ENCODE peak calls at places on chromosomes 13 and 19, in four cellular contexts. One of them, this sample, is unnamed.

GRCh38 chr13:72839831-72840426 is 58.0 kb downstream of the PIBF1 start:
- DNase-seq in NCI-H2081: peak
- DNase-seq in activated CD4-positive, alpha-beta memory T cell treated with anti-CD3 and anti-CD28 coated beads for 36 hours: peak
- DNase-seq in brain pericyte: no peak
- DNase-seq in this sample: peak

GRCh38 chr19:4052114-4052992 is 14.3 kb downstream of the ZBTB7A start:
- DNase-seq in NCI-H2081: no peak
- DNase-seq in activated CD4-positive, alpha-beta memory T cell treated with anti-CD3 and anti-CD28 coated beads for 36 hours: no peak
- DNase-seq in brain pericyte: no peak
- DNase-seq in this sample: peak

GRCh38 chr19:42422576-42423461 is 4.4 kb downstream of the LIPE start:
- DNase-seq in NCI-H2081: peak
- DNase-seq in activated CD4-positive, alpha-beta memory T cell treated with anti-CD3 and anti-CD28 coated beads for 36 hours: peak
- DNase-seq in brain pericyte: no peak
- DNase-seq in this sample: no peak

GRCh38 chr19:31350693-31351211 is 1.5 kb upstream of the TSHZ3 start:
- DNase-seq in NCI-H2081: no peak
- DNase-seq in activated CD4-positive, alpha-beta memory T cell treated with anti-CD3 and anti-CD28 coated beads for 36 hours: peak
- DNase-seq in brain pericyte: no peak
- DNase-seq in this sample: no peak

GRCh38 chr19:703651-704446 is 4.9 kb upstream of the PALM start:
- DNase-seq in NCI-H2081: no peak
- DNase-seq in activated CD4-positive, alpha-beta memory T cell treated with anti-CD3 and anti-CD28 coated beads for 36 hours: peak
- DNase-seq in brain pericyte: no peak
- DNase-seq in this sample: peak

GRCh38 chr19:13010038-13010991 is 15.0 kb downstream of the NFIX start:
- DNase-seq in NCI-H2081: no peak
- DNase-seq in activated CD4-positive, alpha-beta memory T cell treated with anti-CD3 and anti-CD28 coated beads for 36 hours: no peak
- DNase-seq in brain pericyte: no peak
- DNase-seq in this sample: no peak

GRCh38 chr13:50910483-50910805 is 853 bp downstream of the RNASEH2B start:
- DNase-seq in NCI-H2081: no peak
- DNase-seq in activated CD4-positive, alpha-beta memory T cell treated with anti-CD3 and anti-CD28 coated beads for 36 hours: no peak
- DNase-seq in brain pericyte: no peak
- DNase-seq in this sample: peak

GRCh38 chr19:57776764-57777296 is 7.4 kb downstream of the ZNF586 start:
- DNase-seq in NCI-H2081: no peak
- DNase-seq in activated CD4-positive, alpha-beta memory T cell treated with anti-CD3 and anti-CD28 coated beads for 36 hours: no peak
- DNase-seq in brain pericyte: no peak
- DNase-seq in this sample: no peak

GRCh38 chr13:91133941-91134772 is 213.3 kb upstream of the MIR17HG start:
- DNase-seq in NCI-H2081: peak
- DNase-seq in activated CD4-positive, alpha-beta memory T cell treated with anti-CD3 and anti-CD28 coated beads for 36 hours: peak
- DNase-seq in brain pericyte: no peak
- DNase-seq in this sample: peak

GRCh38 chr19:52691215-52691610 is 43.6 kb downstream of the ZNF611 start:
- DNase-seq in NCI-H2081: no peak
- DNase-seq in activated CD4-positive, alpha-beta memory T cell treated with anti-CD3 and anti-CD28 coated beads for 36 hours: no peak
- DNase-seq in brain pericyte: no peak
- DNase-seq in this sample: no peak

GRCh38 chr13:19864018-19864338 is 529 bp upstream of the ZMYM5 start:
- DNase-seq in NCI-H2081: peak
- DNase-seq in activated CD4-positive, alpha-beta memory T cell treated with anti-CD3 and anti-CD28 coated beads for 36 hours: peak
- DNase-seq in brain pericyte: peak
- DNase-seq in this sample: no peak

GRCh38 chr19:36488816-36489138 is 584 bp downstream of the ZNF566 start:
- DNase-seq in NCI-H2081: peak
- DNase-seq in activated CD4-positive, alpha-beta memory T cell treated with anti-CD3 and anti-CD28 coated beads for 36 hours: peak
- DNase-seq in brain pericyte: no peak
- DNase-seq in this sample: no peak

GRCh38 chr13:44842158-44842557 is 147.1 kb downstream of the NUFIP1 start:
- DNase-seq in NCI-H2081: no peak
- DNase-seq in activated CD4-positive, alpha-beta memory T cell treated with anti-CD3 and anti-CD28 coated beads for 36 hours: no peak
- DNase-seq in brain pericyte: no peak
- DNase-seq in this sample: no peak

GRCh38 chr13:24894277-24894971 is 130.5 kb downstream of the RNF17 start:
- DNase-seq in NCI-H2081: no peak
- DNase-seq in activated CD4-positive, alpha-beta memory T cell treated with anti-CD3 and anti-CD28 coated beads for 36 hours: no peak
- DNase-seq in brain pericyte: no peak
- DNase-seq in this sample: no peak

GRCh38 chr19:47663911-47664771 is 49.1 kb upstream of the EHD2 start:
- DNase-seq in NCI-H2081: no peak
- DNase-seq in activated CD4-positive, alpha-beta memory T cell treated with anti-CD3 and anti-CD28 coated beads for 36 hours: no peak
- DNase-seq in brain pericyte: peak
- DNase-seq in this sample: peak